ENCODE peak calls at places on chromosomes 13 and 19, in six cellular contexts. U, O, I, L, K and G are unnamed samples.

GRCh38 chr13:67932991-67933390 is 702.9 kb upstream of the PCDH9 start:
- DNase-seq in U (no peak), O (no peak), I (no peak), L (no peak), K (no peak), G (no peak)

GRCh38 chr13:90868321-90868920 is 479.1 kb upstream of the MIR17HG start:
- DNase-seq in U (peak; percentile 44), O (peak; percentile 7), I (no peak), L (peak; percentile 28), K (peak; percentile 45), G (no peak)

GRCh38 chr13:26280295-26280694 is 26.4 kb downstream of the CDK8 start:
- DNase-seq in U (no peak), O (peak; percentile 88), I (no peak), L (peak; percentile 92), K (peak; percentile 17), G (peak; percentile 58)

GRCh38 chr13:98450495-98451167 is 126.3 kb downstream of the STK24 start:
- DNase-seq in U (no peak), O (peak; percentile 32), I (no peak), L (no peak), K (no peak), G (no peak)

GRCh38 chr19:58054792-58055482 is 4.1 kb upstream of the ZNF135 start:
- DNase-seq in U (no peak), O (peak; percentile 44), I (no peak), L (peak; percentile 1), K (peak; percentile 19), G (no peak)

GRCh38 chr13:97191143-97191542 is 31.0 kb upstream of the MBNL2 start:
- DNase-seq in U (no peak), O (no peak), I (no peak), L (no peak), K (no peak), G (no peak)

GRCh38 chr13:29522044-29522685 is 73.3 kb downstream of the SLC7A1 start:
- DNase-seq in U (peak; percentile 79), O (peak; percentile 91), I (no peak), L (no peak), K (peak; percentile 97), G (peak; percentile 95)

GRCh38 chr19:4913996-4914735 is 4.9 kb downstream of the UHRF1 start:
- DNase-seq in U (no peak), O (peak; percentile 65), I (no peak), L (no peak), K (no peak), G (no peak)

GRCh38 chr13:26558912-26559485 is 1.5 kb downstream of the WASF3 start:
- DNase-seq in U (no peak), O (no peak), I (no peak), L (no peak), K (no peak), G (no peak)

DNA sequence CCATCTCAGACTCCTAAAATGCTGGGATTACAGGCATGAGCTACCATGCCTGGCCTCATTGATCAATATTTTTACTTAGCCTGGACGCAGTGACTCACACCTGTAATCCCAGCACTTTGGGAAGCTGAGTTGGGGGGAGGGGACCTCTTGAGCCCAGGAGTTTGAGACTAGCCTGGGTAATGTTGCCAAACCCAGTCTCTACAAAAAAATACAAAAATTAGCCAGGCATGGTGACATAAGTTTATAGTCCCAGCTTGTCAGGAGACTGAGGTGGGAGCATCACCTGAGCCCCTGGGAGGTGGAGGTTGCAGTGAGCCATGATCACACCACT is 1.9 kb downstream of the SAE1 start:
- DNase-seq in U (no peak), O (no peak), I (no peak), L (no peak), K (no peak), G (no peak)
- H3K4me3 ChIP-seq in U (no peak overlapping the region), O (peak overlapping the region; percentile 92), I (no peak overlapping the region), L (no peak overlapping the region), K (no peak overlapping the region), G (no peak overlapping the region)

DNA sequence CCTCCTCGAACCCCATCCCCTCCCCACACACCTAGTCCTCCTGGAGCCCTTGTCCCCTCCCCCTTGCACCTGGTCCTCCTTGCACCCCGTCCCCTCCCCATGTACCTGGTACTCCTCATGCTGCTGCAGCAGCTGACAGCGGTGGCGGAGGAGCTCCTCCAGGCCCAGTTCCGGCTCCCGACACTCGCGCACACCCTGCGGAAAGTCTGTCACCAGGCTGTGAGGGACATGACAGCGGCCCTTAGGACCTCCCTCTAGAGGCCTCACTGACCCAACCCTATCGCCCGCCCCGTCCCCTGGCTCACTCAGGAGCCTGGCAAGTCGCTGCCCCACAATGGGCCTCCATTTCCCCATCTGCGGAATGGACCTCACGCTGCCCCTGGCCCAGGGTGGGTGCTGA is 6.4 kb upstream of the PPP6R1 start:
- DNase-seq in U (no peak), O (no peak), I (no peak), L (no peak), K (no peak), G (no peak)
- TF ChIP-seq CTCF in U (no peak), O (no peak), I (no peak), L (no peak), K (no peak), G (no peak)

DNA sequence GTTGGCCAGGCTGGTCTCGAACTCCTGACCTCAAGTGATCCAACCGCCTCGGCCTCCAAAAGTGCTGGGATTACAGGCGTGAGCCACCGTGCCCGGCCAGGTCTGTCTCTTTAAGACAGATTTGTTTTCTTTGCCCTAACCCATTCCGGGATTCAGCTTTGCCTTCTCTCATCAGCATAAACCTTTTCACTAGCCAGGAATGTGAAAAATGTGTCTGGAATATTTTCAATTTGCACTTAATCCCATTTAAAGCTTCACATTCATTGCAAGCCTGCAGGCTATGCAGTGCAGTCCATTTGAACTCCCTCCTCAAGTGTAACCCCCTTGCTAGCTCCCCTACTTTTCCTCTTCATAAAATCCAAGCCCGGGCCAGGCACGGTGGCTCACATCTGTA is 880 bp upstream of the TMEM160 start:
- DNase-seq in U (no peak), O (peak; percentile 74), I (no peak), L (peak; percentile 12), K (peak; percentile 47), G (peak; percentile 58)
- H3K4me3 ChIP-seq in U (no peak overlapping the region), O (no peak overlapping the region), I (no peak overlapping the region), L (no peak overlapping the region), K (no peak overlapping the region), G (no peak overlapping the region)

GRCh38 chr19:6930190-6930589 is 42.8 kb downstream of the ADGRE1 start:
- DNase-seq in U (no peak), O (no peak), I (no peak), L (no peak), K (no peak), G (no peak)

GRCh38 chr19:6925801-6926751 is 38.7 kb downstream of the ADGRE1 start:
- DNase-seq in U (no peak), O (no peak), I (no peak), L (no peak), K (no peak), G (no peak)
- TF ChIP-seq CTCF in U (no peak), O (no peak), I (no peak), L (no peak), K (no peak), G (no peak)

GRCh38 chr19:55385236-55385748 is 440 bp upstream of the RPL28 start:
- DNase-seq in U (peak; percentile 99), O (peak; percentile 93), I (peak; percentile 90), L (peak; percentile 92), K (peak; percentile 97), G (peak; percentile 64)

GRCh38 chr19:55383279-55383788 is 758 bp downstream of the TMEM238 start:
- DNase-seq in U (no peak), O (no peak), I (no peak), L (no peak), K (no peak), G (no peak)

GRCh38 chr19:55383789-55384575 is at the start of gene TMEM238:
- DNase-seq in U (no peak), O (peak; percentile 71), I (no peak), L (peak; percentile 47), K (peak; percentile 70), G (no peak)

GRCh38 chr19:55385749-55386514 is at the start of gene RPL28:
- DNase-seq in U (peak; percentile 99), O (peak; percentile 94), I (peak; percentile 78), L (peak; percentile 94), K (peak; percentile 99), G (peak; percentile 74)

DNA sequence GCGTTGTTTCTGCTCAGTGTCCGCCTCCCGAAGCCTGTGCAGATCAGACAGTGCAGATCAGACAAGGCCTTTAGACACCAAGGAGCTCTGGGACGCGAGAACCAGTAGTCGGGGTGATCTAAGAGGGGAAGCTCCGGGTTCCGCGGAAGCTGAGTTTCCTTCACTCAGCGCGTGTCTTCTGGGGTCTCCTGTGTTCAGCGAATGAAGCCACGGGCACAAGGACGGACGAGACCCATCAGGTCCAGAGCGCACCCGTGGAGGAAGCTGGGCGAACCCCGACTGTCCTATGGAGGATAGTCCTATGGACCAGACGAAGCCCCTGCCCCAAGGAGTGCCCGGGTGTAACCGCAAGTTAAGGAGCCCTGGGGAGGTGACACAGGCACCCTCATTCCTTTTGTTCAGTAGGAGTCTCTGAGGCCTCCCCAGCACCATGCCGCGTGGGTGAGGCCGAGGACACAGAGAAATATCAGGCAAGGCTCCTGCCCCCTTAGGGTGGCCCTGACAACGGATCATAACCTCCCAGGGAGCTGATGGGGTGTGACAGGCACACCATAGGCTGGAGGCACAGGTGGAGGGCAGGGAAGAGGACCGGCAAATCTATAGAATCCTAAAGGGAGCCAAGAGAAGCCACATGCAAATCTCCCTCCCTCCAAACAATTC is 614 bp upstream of the TMEM238 start:
- DNase-seq in U (peak; percentile 14), O (no peak), I (no peak), L (no peak), K (no peak), G (no peak)
- H3K4me3 ChIP-seq in U (peak overlapping the region; percentile 91), O (peak overlapping the region; percentile 98), I (peak overlapping the region; percentile 33), L (peak overlapping the region; percentile 77), K (peak overlapping the region; percentile 97), G (peak overlapping the region; percentile 97)

GRCh38 chr19:46927893-46928292 is 67.1 kb downstream of the ARHGAP35 start:
- DNase-seq in U (no peak), O (no peak), I (no peak), L (no peak), K (no peak), G (no peak)

GRCh38 chr19:46926201-46927071 is 65.6 kb downstream of the ARHGAP35 start:
- DNase-seq in U (no peak), O (no peak), I (no peak), L (no peak), K (no peak), G (no peak)

GRCh38 chr19:46931197-46931596 is 70.4 kb downstream of the ARHGAP35 start:
- DNase-seq in U (no peak), O (no peak), I (no peak), L (no peak), K (no peak), G (no peak)

GRCh38 chr19:46927106-46927505 is 66.3 kb downstream of the ARHGAP35 start:
- DNase-seq in U (no peak), O (no peak), I (no peak), L (peak; percentile 98), K (no peak), G (no peak)

GRCh38 chr19:46928951-46929350 is 68.2 kb downstream of the ARHGAP35 start:
- DNase-seq in U (no peak), O (no peak), I (no peak), L (no peak), K (peak; percentile 35), G (no peak)
- TF ChIP-seq CTCF in U (no peak), O (peak; percentile 35), I (peak; percentile 2), L (no peak), K (peak; percentile 1), G (no peak)